ENCODE peak calls at places on chromosome 2, in five cellular contexts. P, Y, W, K and H are unnamed samples.
A peak's percentile ranks its signal among the peaks of the same experiment; 100 is the strongest.

GRCh38 chr2:196263181-196263747 is 91.9 kb upstream of the STK17B start:
- DNase-seq in P (peak; percentile 13), Y (no peak), W (peak; percentile 25), K (no peak), H (peak; percentile 80)

GRCh38 chr2:128603411-128603924 is 284.8 kb upstream of the HS6ST1 start:
- DNase-seq in P (no peak), Y (no peak), W (no peak), K (no peak), H (no peak)

GRCh38 chr2:127371037-127371436 is 16.7 kb downstream of the MAP3K2 start:
- DNase-seq in P (no peak), Y (no peak), W (no peak), K (peak; percentile 47), H (no peak)

GRCh38 chr2:112777036-112777435 is 7.3 kb downstream of the IL1A start:
- DNase-seq in P (no peak), Y (no peak), W (no peak), K (no peak), H (no peak)

GRCh38 chr2:102358496-102358895 is 2.9 kb downstream of the IL18R1 start:
- DNase-seq in P (no peak), Y (no peak), W (no peak), K (no peak), H (no peak)

GRCh38 chr2:142834003-142834402 is 43.5 kb upstream of the KYNU start:
- DNase-seq in P (no peak), Y (peak; percentile 53), W (no peak), K (no peak), H (no peak)

GRCh38 chr2:232444409-232445148 is 11.4 kb upstream of the ALPI start:
- DNase-seq in P (peak; percentile 86), Y (peak; percentile 84), W (no peak), K (peak; percentile 78), H (peak; percentile 36)

GRCh38 chr2:169360984-169361705 is 1.2 kb downstream of the LRP2 start:
- DNase-seq in P (no peak), Y (peak; percentile 2), W (no peak), K (peak; percentile 67), H (no peak)

GRCh38 chr2:202261531-202261930 is 4.0 kb upstream of the NOP58 start:
- DNase-seq in P (no peak), Y (peak; percentile 72), W (no peak), K (no peak), H (no peak)

GRCh38 chr2:227320305-227321094 is 4.6 kb upstream of the MFF start:
- DNase-seq in P (no peak), Y (no peak), W (no peak), K (no peak), H (no peak)

GRCh38 chr2:208363485-208363884 is 43.1 kb upstream of the PTH2R start:
- DNase-seq in P (peak; percentile 31), Y (peak; percentile 82), W (no peak), K (no peak), H (no peak)

GRCh38 chr2:241064008-241064801 is 37.9 kb downstream of the MTERF4 start:
- DNase-seq in P (no peak), Y (no peak), W (peak; percentile 74), K (peak; percentile 70), H (peak; percentile 39)

GRCh38 chr2:178776725-178777124 is 30.5 kb downstream of the TTN start:
- DNase-seq in P (no peak), Y (no peak), W (no peak), K (no peak), H (no peak)

GRCh38 chr2:241842620-241843211 is 16.0 kb downstream of the PDCD1 start:
- DNase-seq in P (no peak), Y (no peak), W (no peak), K (no peak), H (no peak)

GRCh38 chr2:160613466-160614153 is 120.0 kb upstream of the RBMS1 start:
- DNase-seq in P (peak; percentile 40), Y (peak; percentile 86), W (no peak), K (no peak), H (no peak)

GRCh38 chr2:170798996-170799395 is 17.7 kb upstream of the GAD1 start:
- DNase-seq in P (no peak), Y (no peak), W (no peak), K (no peak), H (no peak)

GRCh38 chr2:168350380-168350779 is 103.0 kb upstream of the STK39 start:
- DNase-seq in P (no peak), Y (no peak), W (peak; percentile 33), K (no peak), H (no peak)

GRCh38 chr2:221125691-221126090 is 446.4 kb downstream of the EPHA4 start:
- DNase-seq in P (no peak), Y (peak; percentile 63), W (no peak), K (no peak), H (no peak)

GRCh38 chr2:171792157-171792556 is 101.9 kb downstream of the SLC25A12 start:
- DNase-seq in P (no peak), Y (no peak), W (no peak), K (no peak), H (no peak)

GRCh38 chr2:45121236-45121927 is 112.1 kb upstream of the SIX2 start:
- DNase-seq in P (no peak), Y (no peak), W (no peak), K (no peak), H (no peak)

GRCh38 chr2:162069200-162069910 is 4.7 kb downstream of the DPP4 start:
- DNase-seq in P (no peak), Y (no peak), W (no peak), K (no peak), H (no peak)

GRCh38 chr2:118387509-118387908 is 299.2 kb downstream of the INSIG2 start:
- DNase-seq in P (no peak), Y (peak; percentile 81), W (no peak), K (no peak), H (no peak)

GRCh38 chr2:54618646-54619565 is 104.6 kb upstream of the EML6 start:
- DNase-seq in P (no peak), Y (no peak), W (peak; percentile 38), K (no peak), H (no peak)

GRCh38 chr2:145199052-145199451 is 679.1 kb upstream of the ZEB2 start:
- DNase-seq in P (no peak), Y (no peak), W (no peak), K (no peak), H (no peak)

GRCh38 chr2:169462896-169463695 is 16.2 kb upstream of the BBS5 start:
- DNase-seq in P (no peak), Y (peak; percentile 92), W (no peak), K (no peak), H (peak; percentile 22)

GRCh38 chr2:128490321-128490720 is 171.7 kb upstream of the HS6ST1 start:
- DNase-seq in P (no peak), Y (no peak), W (no peak), K (no peak), H (no peak)

GRCh38 chr2:176291768-176292393 is 22.6 kb downstream of the MTX2 start:
- DNase-seq in P (no peak), Y (no peak), W (no peak), K (no peak), H (no peak)

GRCh38 chr2:145906356-145906755 is 1386.4 kb upstream of the ZEB2 start:
- DNase-seq in P (no peak), Y (no peak), W (no peak), K (peak; percentile 4), H (no peak)

GRCh38 chr2:6577960-6578359 is 287.7 kb downstream of the CMPK2 start:
- DNase-seq in P (no peak), Y (no peak), W (no peak), K (no peak), H (no peak)

GRCh38 chr2:10452956-10453885 is 5.1 kb upstream of the ODC1 start:
- DNase-seq in P (no peak), Y (no peak), W (no peak), K (no peak), H (no peak)

GRCh38 chr2:10454505-10454904 is 6.4 kb upstream of the ODC1 start:
- DNase-seq in P (no peak), Y (no peak), W (no peak), K (no peak), H (no peak)

GRCh38 chr2:10451819-10452218 is 3.7 kb upstream of the ODC1 start:
- DNase-seq in P (no peak), Y (no peak), W (no peak), K (no peak), H (no peak)

GRCh38 chr2:10452334-10452733 is 4.2 kb upstream of the ODC1 start:
- DNase-seq in P (no peak), Y (peak; percentile 94), W (peak; percentile 69), K (no peak), H (no peak)

DNA sequence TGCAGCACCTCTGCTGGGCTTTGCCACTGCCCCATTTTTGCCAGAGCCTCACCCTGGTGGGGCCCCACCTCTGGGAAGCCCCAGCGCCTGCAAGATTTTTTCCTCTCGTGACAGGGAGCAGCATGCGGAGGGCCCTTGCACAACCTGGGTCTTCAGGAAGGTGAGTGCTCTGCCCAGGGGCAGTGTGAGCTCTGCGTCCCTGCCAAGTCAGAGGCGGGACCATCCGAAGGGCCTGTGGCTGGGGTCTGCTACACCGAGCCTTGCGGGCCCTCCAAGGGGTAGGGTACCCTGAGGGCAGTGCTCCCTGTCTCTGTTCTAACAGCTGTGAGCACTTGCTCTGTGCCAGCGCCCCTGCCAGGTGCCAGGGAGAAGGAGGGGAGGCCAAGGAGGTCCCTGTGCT is 5.8 kb upstream of the ODC1 start:
- DNase-seq in P (no peak), Y (no peak), W (no peak), K (no peak), H (no peak)
- H3K27ac ChIP-seq in P (no peak overlapping the region), Y (no peak overlapping the region), W (no peak overlapping the region), K (no peak overlapping the region), H (no peak overlapping the region)

GRCh38 chr2:209395652-209396051 is 28.2 kb upstream of the MAP2 start:
- DNase-seq in P (no peak), Y (no peak), W (no peak), K (no peak), H (no peak)
- H3K4me3 ChIP-seq in P (no peak overlapping the region), Y (no peak overlapping the region), W (no peak overlapping the region), K (no peak overlapping the region), H (no peak overlapping the region)

GRCh38 chr2:231227309-231228162 is 29.1 kb downstream of the ARMC9 start:
- DNase-seq in P (peak; percentile 82), Y (peak; percentile 90), W (peak; percentile 59), K (peak; percentile 92), H (peak; percentile 21)

GRCh38 chr2:231223458-231223970 is 25.1 kb downstream of the ARMC9 start:
- DNase-seq in P (no peak), Y (no peak), W (no peak), K (no peak), H (no peak)

GRCh38 chr2:231223001-231223375 is 24.6 kb downstream of the ARMC9 start:
- DNase-seq in P (no peak), Y (no peak), W (no peak), K (no peak), H (no peak)

GRCh38 chr2:231228223-231228622 is 29.8 kb downstream of the ARMC9 start:
- DNase-seq in P (no peak), Y (no peak), W (no peak), K (no peak), H (no peak)

GRCh38 chr2:231228974-231229373 is 30.5 kb downstream of the ARMC9 start:
- DNase-seq in P (no peak), Y (no peak), W (no peak), K (no peak), H (no peak)
- H3K27ac ChIP-seq in P (no peak overlapping the region), Y (no peak overlapping the region), W (no peak overlapping the region), K (peak overlapping the region; percentile 51), H (no peak overlapping the region)

DNA sequence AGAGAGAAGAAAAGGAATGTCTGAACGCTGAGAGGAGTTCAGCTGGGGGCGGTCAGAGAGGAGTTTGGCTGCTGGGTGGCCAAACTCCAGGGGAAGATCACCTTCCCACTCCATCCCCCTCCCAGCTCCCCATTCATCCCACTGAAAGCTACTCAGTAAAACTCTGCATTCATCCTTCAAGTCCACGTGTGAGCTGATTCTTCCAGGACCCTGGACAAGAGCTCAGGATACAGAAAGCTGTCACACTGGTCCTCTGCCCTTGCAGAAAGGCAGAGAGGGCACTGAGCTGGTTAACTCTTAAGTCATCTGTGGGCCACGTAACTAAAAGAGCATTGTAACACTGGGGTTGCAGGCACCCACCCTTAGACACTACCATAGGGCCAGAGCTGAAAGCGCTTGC is 132.1 kb upstream of the ARL4C start:
- DNase-seq in P (no peak), Y (no peak), W (no peak), K (peak; percentile 17), H (no peak)
- H3K4me3 ChIP-seq in P (no peak overlapping the region), Y (no peak overlapping the region), W (no peak overlapping the region), K (no peak overlapping the region), H (no peak overlapping the region)